ENCODE peak calls at places on chromosomes 5 and 9, in five cellular contexts. One of them, this sample, is unnamed.

GRCh38 chr5:936149-937144 is 43.8 kb downstream of the TRIP13 start:
- DNase-seq in hypothalamus: no peak
- DNase-seq in NCI-H510A: no peak
- DNase-seq in mucosa of gallbladder: no peak
- DNase-seq in nephron progenitor cell: no peak
- DNase-seq in this sample: no peak

GRCh38 chr9:35741740-35742139 is 7.3 kb downstream of the GBA2 start:
- DNase-seq in hypothalamus: no peak
- DNase-seq in NCI-H510A: no peak
- DNase-seq in mucosa of gallbladder: no peak
- DNase-seq in nephron progenitor cell: no peak
- DNase-seq in this sample: no peak

GRCh38 chr9:2228132-2228531 is 213.0 kb downstream of the SMARCA2 start:
- DNase-seq in hypothalamus: no peak
- DNase-seq in NCI-H510A: no peak
- DNase-seq in mucosa of gallbladder: no peak
- DNase-seq in nephron progenitor cell: peak; percentile 17
- DNase-seq in this sample: peak; percentile 47

GRCh38 chr9:121902483-121903135 is 190.5 kb downstream of the TTLL11 start:
- DNase-seq in hypothalamus: no peak
- DNase-seq in NCI-H510A: no peak
- DNase-seq in mucosa of gallbladder: peak; percentile 45
- DNase-seq in nephron progenitor cell: no peak
- DNase-seq in this sample: no peak

GRCh38 chr9:127522727-127523126 is 71.4 kb downstream of the LRSAM1 start:
- DNase-seq in hypothalamus: no peak
- DNase-seq in NCI-H510A: no peak
- DNase-seq in mucosa of gallbladder: no peak
- DNase-seq in nephron progenitor cell: no peak
- DNase-seq in this sample: no peak

GRCh38 chr5:170393235-170393634 is 4.1 kb upstream of the KCNMB1 start:
- DNase-seq in hypothalamus: no peak
- DNase-seq in NCI-H510A: no peak
- DNase-seq in mucosa of gallbladder: no peak
- DNase-seq in nephron progenitor cell: no peak
- DNase-seq in this sample: no peak

GRCh38 chr5:103464801-103465484 is 97.6 kb downstream of the NUDT12 start:
- DNase-seq in hypothalamus: no peak
- DNase-seq in NCI-H510A: no peak
- DNase-seq in mucosa of gallbladder: no peak
- DNase-seq in nephron progenitor cell: no peak
- DNase-seq in this sample: no peak

GRCh38 chr9:89319015-89319905 is 960 bp downstream of the SECISBP2 start:
- DNase-seq in hypothalamus: no peak
- DNase-seq in NCI-H510A: no peak
- DNase-seq in mucosa of gallbladder: no peak
- DNase-seq in nephron progenitor cell: no peak
- DNase-seq in this sample: no peak

GRCh38 chr9:136666364-136667216 is 3.9 kb downstream of the EGFL7 start:
- DNase-seq in hypothalamus: no peak
- DNase-seq in NCI-H510A: no peak
- DNase-seq in mucosa of gallbladder: no peak
- DNase-seq in nephron progenitor cell: no peak
- DNase-seq in this sample: no peak

This sample was measured in C1 segment of cervical spinal cord.